ENCODE peak calls at places on chromosomes 3 and 15, in eight cellular contexts. One of them, this sample, is unnamed. For H3K36me3, the result is how much of the 10 kb centered on the place peaks cover.

GRCh38 chr3:148999806-149000205 is 8.5 kb downstream of the GYG1 start:
- DNase-seq in Panc1: no peak
- DNase-seq in SJSA1: no peak
- DNase-seq in thoracic aorta: no peak
- DNase-seq in PC-9: no peak
- DNase-seq in pancreas: no peak
- DNase-seq in OCI-LY7: no peak
- DNase-seq in left ventricle myocardium inferior: no peak
- DNase-seq in this sample: no peak

GRCh38 chr3:72271215-72271614 is 486.3 kb upstream of the PROK2 start:
- DNase-seq in thoracic aorta: no peak
- DNase-seq in Panc1: no peak
- DNase-seq in pancreas: no peak
- DNase-seq in SJSA1: no peak
- DNase-seq in left ventricle myocardium inferior: no peak
- DNase-seq in PC-9: no peak
- DNase-seq in OCI-LY7: no peak
- DNase-seq in this sample: no peak

GRCh38 chr3:108414007-108414406 is 96.4 kb downstream of the MYH15 start:
- DNase-seq in SJSA1: no peak
- DNase-seq in thoracic aorta: no peak
- DNase-seq in OCI-LY7: no peak
- DNase-seq in PC-9: no peak
- DNase-seq in Panc1: no peak
- DNase-seq in left ventricle myocardium inferior: no peak
- DNase-seq in pancreas: no peak
- DNase-seq in this sample: no peak

GRCh38 chr3:127722928-127723603 is 50.3 kb downstream of the ABTB1 start:
- DNase-seq in OCI-LY7: no peak
- DNase-seq in PC-9: no peak
- DNase-seq in SJSA1: no peak
- DNase-seq in left ventricle myocardium inferior: no peak
- DNase-seq in Panc1: no peak
- DNase-seq in pancreas: no peak
- DNase-seq in thoracic aorta: no peak
- DNase-seq in this sample: no peak

GRCh38 chr15:85756411-85757072 is 38.2 kb downstream of the KLHL25 start:
- DNase-seq in Panc1: no peak
- DNase-seq in thoracic aorta: no peak
- DNase-seq in pancreas: no peak
- DNase-seq in OCI-LY7: no peak
- DNase-seq in left ventricle myocardium inferior: peak
- DNase-seq in PC-9: no peak
- DNase-seq in SJSA1: no peak
- DNase-seq in this sample: no peak

GRCh38 chr15:62564889-62565288 is 399.8 kb upstream of the C2CD4B start:
- DNase-seq in PC-9: no peak
- DNase-seq in Panc1: no peak
- DNase-seq in pancreas: no peak
- DNase-seq in left ventricle myocardium inferior: no peak
- DNase-seq in thoracic aorta: no peak
- DNase-seq in OCI-LY7: no peak
- DNase-seq in SJSA1: no peak
- DNase-seq in this sample: no peak

GRCh38 chr15:67783303-67783702 is 42.0 kb upstream of the SKOR1 start:
- DNase-seq in PC-9: no peak
- DNase-seq in pancreas: no peak
- DNase-seq in OCI-LY7: peak
- DNase-seq in thoracic aorta: no peak
- DNase-seq in left ventricle myocardium inferior: no peak
- DNase-seq in Panc1: no peak
- DNase-seq in SJSA1: no peak
- DNase-seq in this sample: no peak

GRCh38 chr3:125186800-125187598 is 25.5 kb downstream of the SLC12A8 start:
- DNase-seq in PC-9: peak
- DNase-seq in pancreas: no peak
- DNase-seq in left ventricle myocardium inferior: no peak
- DNase-seq in SJSA1: no peak
- DNase-seq in OCI-LY7: no peak
- DNase-seq in Panc1: no peak
- DNase-seq in thoracic aorta: no peak
- DNase-seq in this sample: no peak

GRCh38 chr3:171654809-171655208 is 155.5 kb downstream of the PLD1 start:
- DNase-seq in left ventricle myocardium inferior: peak
- DNase-seq in Panc1: no peak
- DNase-seq in SJSA1: no peak
- DNase-seq in PC-9: peak
- DNase-seq in thoracic aorta: peak
- DNase-seq in OCI-LY7: no peak
- DNase-seq in pancreas: peak
- DNase-seq in this sample: no peak

GRCh38 chr3:129320825-129321487 is 42.3 kb downstream of the HMCES start:
- DNase-seq in left ventricle myocardium inferior: no peak
- DNase-seq in thoracic aorta: no peak
- DNase-seq in OCI-LY7: no peak
- DNase-seq in Panc1: no peak
- DNase-seq in PC-9: no peak
- DNase-seq in SJSA1: no peak
- DNase-seq in pancreas: no peak
- DNase-seq in this sample: no peak

GRCh38 chr15:40598672-40599071 is 4.6 kb downstream of the KNL1 start:
- DNase-seq in thoracic aorta: no peak
- DNase-seq in pancreas: no peak
- DNase-seq in OCI-LY7: no peak
- DNase-seq in PC-9: no peak
- DNase-seq in left ventricle myocardium inferior: no peak
- DNase-seq in SJSA1: no peak
- DNase-seq in Panc1: no peak
- DNase-seq in this sample: no peak

GRCh38 chr3:184791134-184791533 is 20.8 kb upstream of the VPS8 start:
- DNase-seq in left ventricle myocardium inferior: no peak
- DNase-seq in thoracic aorta: no peak
- DNase-seq in Panc1: no peak
- DNase-seq in pancreas: no peak
- DNase-seq in PC-9: no peak
- DNase-seq in SJSA1: no peak
- DNase-seq in OCI-LY7: no peak
- DNase-seq in this sample: no peak

GRCh38 chr3:106030620-106030945 is 161.8 kb upstream of the CBLB start:
- DNase-seq in thoracic aorta: no peak
- DNase-seq in pancreas: no peak
- DNase-seq in PC-9: no peak
- DNase-seq in left ventricle myocardium inferior: no peak
- DNase-seq in SJSA1: no peak
- DNase-seq in OCI-LY7: no peak
- DNase-seq in Panc1: no peak
- DNase-seq in this sample: no peak

GRCh38 chr15:62517541-62517940 is 352.5 kb upstream of the C2CD4B start:
- DNase-seq in SJSA1: no peak
- DNase-seq in pancreas: no peak
- DNase-seq in Panc1: no peak
- DNase-seq in left ventricle myocardium inferior: no peak
- DNase-seq in PC-9: no peak
- DNase-seq in thoracic aorta: no peak
- DNase-seq in OCI-LY7: no peak
- DNase-seq in this sample: no peak

GRCh38 chr3:15164356-15164755 is 41.7 kb upstream of the CAPN7 start:
- DNase-seq in thoracic aorta: no peak
- DNase-seq in pancreas: no peak
- DNase-seq in PC-9: no peak
- DNase-seq in OCI-LY7: no peak
- DNase-seq in left ventricle myocardium inferior: no peak
- DNase-seq in SJSA1: no peak
- DNase-seq in Panc1: no peak
- DNase-seq in this sample: no peak

GRCh38 chr3:127265581-127265981 is 22.3 kb downstream of the PRR20G start:
- DNase-seq in PC-9: no peak
- DNase-seq in SJSA1: no peak
- DNase-seq in Panc1: no peak
- DNase-seq in OCI-LY7: no peak
- DNase-seq in pancreas: no peak
- DNase-seq in left ventricle myocardium inferior: no peak
- DNase-seq in thoracic aorta: no peak
- DNase-seq in this sample: no peak

GRCh38 chr3:45387636-45388348 is 584 bp upstream of the LARS2 start:
- DNase-seq in pancreas: no peak
- DNase-seq in thoracic aorta: no peak
- DNase-seq in PC-9: no peak
- DNase-seq in Panc1: no peak
- DNase-seq in OCI-LY7: no peak
- DNase-seq in SJSA1: no peak
- DNase-seq in left ventricle myocardium inferior: peak
- DNase-seq in this sample: peak

GRCh38 chr15:64502537-64502936 is 42.2 kb downstream of the ZNF609 start:
- DNase-seq in thoracic aorta: no peak
- DNase-seq in Panc1: no peak
- DNase-seq in PC-9: no peak
- DNase-seq in left ventricle myocardium inferior: no peak
- DNase-seq in SJSA1: no peak
- DNase-seq in pancreas: no peak
- DNase-seq in OCI-LY7: no peak
- DNase-seq in this sample: no peak

GRCh38 chr3:126056681-126057546 is 27.0 kb downstream of the SLC41A3 start:
- DNase-seq in OCI-LY7: no peak
- DNase-seq in pancreas: no peak
- DNase-seq in Panc1: no peak
- DNase-seq in thoracic aorta: no peak
- DNase-seq in SJSA1: peak
- DNase-seq in left ventricle myocardium inferior: peak
- DNase-seq in PC-9: peak
- DNase-seq in this sample: peak

GRCh38 chr3:39327053-39327745 is 2.3 kb upstream of the CCR8 start:
- DNase-seq in thoracic aorta: no peak
- DNase-seq in Panc1: no peak
- DNase-seq in left ventricle myocardium inferior: no peak
- DNase-seq in OCI-LY7: no peak
- DNase-seq in PC-9: no peak
- DNase-seq in pancreas: no peak
- DNase-seq in SJSA1: no peak
- DNase-seq in this sample: no peak

GRCh38 chr3:20160230-20160629 is 25.8 kb downstream of the SGO1 start:
- DNase-seq in SJSA1: no peak
- DNase-seq in thoracic aorta: no peak
- DNase-seq in left ventricle myocardium inferior: no peak
- DNase-seq in PC-9: no peak
- DNase-seq in pancreas: no peak
- DNase-seq in OCI-LY7: no peak
- DNase-seq in Panc1: no peak
- DNase-seq in this sample: no peak

DNA sequence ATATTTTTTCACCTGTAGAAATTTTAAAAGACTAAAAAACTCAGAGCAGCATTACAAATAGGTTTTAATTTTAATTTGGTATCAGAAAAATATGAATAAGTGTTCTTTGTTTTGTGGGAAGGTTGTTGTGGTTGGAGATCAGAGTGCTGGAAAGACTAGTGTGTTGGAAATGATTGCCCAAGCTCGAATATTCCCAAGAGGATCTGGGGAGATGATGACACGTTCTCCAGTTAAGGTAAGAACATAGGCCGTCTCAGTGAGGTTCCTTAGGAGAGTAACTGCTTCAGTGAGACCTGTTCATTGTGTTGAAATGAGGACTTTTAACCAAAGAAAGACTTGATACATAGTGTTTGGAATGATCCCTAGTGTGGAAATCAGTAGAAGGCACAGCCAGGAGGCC is 44.8 kb downstream of the OPA1 start:
- DNase-seq in Panc1: no peak
- DNase-seq in PC-9: no peak
- DNase-seq in pancreas: no peak
- DNase-seq in thoracic aorta: no peak
- DNase-seq in left ventricle myocardium inferior: no peak
- DNase-seq in OCI-LY7: no peak
- DNase-seq in SJSA1: no peak
- DNase-seq in this sample: no peak
- H3K36me3 ChIP-seq in Panc1: under half
- H3K36me3 ChIP-seq in PC-9: under half
- H3K36me3 ChIP-seq in pancreas: under half
- H3K36me3 ChIP-seq in thoracic aorta: under half
- H3K36me3 ChIP-seq in left ventricle myocardium inferior: half or more
- H3K36me3 ChIP-seq in OCI-LY7: under half
- H3K36me3 ChIP-seq in SJSA1: under half
- H3K36me3 ChIP-seq in this sample: under half

GRCh38 chr3:150583028-150583427 is 20.1 kb upstream of the SELENOT start:
- DNase-seq in pancreas: no peak
- DNase-seq in left ventricle myocardium inferior: no peak
- DNase-seq in SJSA1: no peak
- DNase-seq in OCI-LY7: no peak
- DNase-seq in PC-9: no peak
- DNase-seq in Panc1: no peak
- DNase-seq in thoracic aorta: no peak
- DNase-seq in this sample: no peak
- H3K36me3 ChIP-seq in pancreas: under half
- H3K36me3 ChIP-seq in left ventricle myocardium inferior: half or more
- H3K36me3 ChIP-seq in SJSA1: half or more
- H3K36me3 ChIP-seq in OCI-LY7: half or more
- H3K36me3 ChIP-seq in PC-9: under half
- H3K36me3 ChIP-seq in Panc1: under half
- H3K36me3 ChIP-seq in thoracic aorta: under half
- H3K36me3 ChIP-seq in this sample: under half

GRCh38 chr3:12991861-12992281 is 81.4 kb downstream of the IQSEC1 start:
- DNase-seq in left ventricle myocardium inferior: no peak
- DNase-seq in SJSA1: no peak
- DNase-seq in OCI-LY7: no peak
- DNase-seq in thoracic aorta: no peak
- DNase-seq in pancreas: peak
- DNase-seq in Panc1: no peak
- DNase-seq in PC-9: no peak
- DNase-seq in this sample: no peak

GRCh38 chr3:12988728-12989454 is 84.3 kb downstream of the IQSEC1 start:
- DNase-seq in thoracic aorta: no peak
- DNase-seq in left ventricle myocardium inferior: no peak
- DNase-seq in PC-9: no peak
- DNase-seq in Panc1: no peak
- DNase-seq in pancreas: no peak
- DNase-seq in SJSA1: no peak
- DNase-seq in OCI-LY7: no peak
- DNase-seq in this sample: no peak

GRCh38 chr3:12990781-12991480 is 82.3 kb downstream of the IQSEC1 start:
- DNase-seq in pancreas: no peak
- DNase-seq in Panc1: no peak
- DNase-seq in SJSA1: no peak
- DNase-seq in left ventricle myocardium inferior: no peak
- DNase-seq in OCI-LY7: no peak
- DNase-seq in PC-9: peak
- DNase-seq in thoracic aorta: no peak
- DNase-seq in this sample: no peak

GRCh38 chr3:12991481-12991837 is 81.8 kb downstream of the IQSEC1 start:
- DNase-seq in thoracic aorta: no peak
- DNase-seq in OCI-LY7: no peak
- DNase-seq in SJSA1: no peak
- DNase-seq in left ventricle myocardium inferior: no peak
- DNase-seq in Panc1: no peak
- DNase-seq in PC-9: no peak
- DNase-seq in pancreas: no peak
- DNase-seq in this sample: no peak

GRCh38 chr3:12990306-12990705 is 82.9 kb downstream of the IQSEC1 start:
- DNase-seq in thoracic aorta: no peak
- DNase-seq in OCI-LY7: no peak
- DNase-seq in PC-9: no peak
- DNase-seq in SJSA1: no peak
- DNase-seq in pancreas: no peak
- DNase-seq in Panc1: no peak
- DNase-seq in left ventricle myocardium inferior: no peak
- DNase-seq in this sample: no peak
- H3K36me3 ChIP-seq in thoracic aorta: under half
- H3K36me3 ChIP-seq in OCI-LY7: under half
- H3K36me3 ChIP-seq in PC-9: under half
- H3K36me3 ChIP-seq in SJSA1: under half
- H3K36me3 ChIP-seq in pancreas: under half
- H3K36me3 ChIP-seq in Panc1: under half
- H3K36me3 ChIP-seq in left ventricle myocardium inferior: under half
- H3K36me3 ChIP-seq in this sample: under half

GRCh38 chr3:52555056-52555455 is 18.7 kb downstream of the UQCC5 start:
- DNase-seq in left ventricle myocardium inferior: no peak
- DNase-seq in SJSA1: no peak
- DNase-seq in PC-9: no peak
- DNase-seq in pancreas: no peak
- DNase-seq in thoracic aorta: no peak
- DNase-seq in Panc1: no peak
- DNase-seq in OCI-LY7: no peak
- DNase-seq in this sample: no peak
- H3K36me3 ChIP-seq in left ventricle myocardium inferior: half or more
- H3K36me3 ChIP-seq in SJSA1: half or more
- H3K36me3 ChIP-seq in PC-9: under half
- H3K36me3 ChIP-seq in pancreas: under half
- H3K36me3 ChIP-seq in thoracic aorta: under half
- H3K36me3 ChIP-seq in Panc1: under half
- H3K36me3 ChIP-seq in OCI-LY7: half or more
- H3K36me3 ChIP-seq in this sample: under half